ENCODE peak calls at places on chromosomes 7 and 10, in ten cellular contexts. S is heart right ventricle; F is A673; V is lung; D is psoas muscle; E is OCI-LY7; T is hepatocyte; U is spleen; G is CD8-positive, alpha-beta T cell; I is esophagus squamous epithelium. J is an unnamed sample.
A peak's percentile ranks its signal among the peaks of the same experiment; 100 is the strongest.

GRCh38 chr7:84384417-84384816 is 189.8 kb upstream of the SEMA3A start:
- DNase-seq in V (no peak), I (no peak), S (no peak), F (no peak), U (no peak), G (no peak), E (no peak), D (no peak), T (no peak), J (no peak)

GRCh38 chr7:134696261-134696660 is 49.6 kb downstream of the BPGM start:
- DNase-seq in U (no peak), G (no peak), D (no peak), S (no peak), T (no peak), V (no peak), I (no peak), E (no peak), F (no peak), J (no peak)

GRCh38 chr10:13206091-13206490 is 28.1 kb downstream of the UCMA start:
- DNase-seq in T (no peak), G (no peak), V (no peak), E (no peak), F (no peak), S (no peak), I (no peak), U (no peak), D (no peak), J (no peak)

GRCh38 chr10:117221156-117221711 is 19.7 kb upstream of the SLC18A2 start:
- DNase-seq in V (no peak), U (no peak), D (peak; percentile 20), I (no peak), F (no peak), E (no peak), S (no peak), T (peak; percentile 70), G (no peak), J (peak; percentile 6)

GRCh38 chr10:112953075-112953501 is 3.0 kb downstream of the TCF7L2 start:
- DNase-seq in D (peak; percentile 60), F (no peak), V (peak; percentile 41), U (peak; percentile 80), S (peak; percentile 45), I (no peak), T (peak; percentile 50), G (no peak), E (no peak), J (peak; percentile 53)

GRCh38 chr7:25922296-25922695 is 229.7 kb upstream of the NFE2L3 start:
- DNase-seq in V (no peak), F (peak; percentile 41), G (no peak), S (no peak), E (no peak), D (no peak), I (no peak), U (no peak), T (no peak), J (no peak)

GRCh38 chr10:72682626-72683025 is 9.3 kb upstream of the MCU start:
- DNase-seq in U (no peak), I (no peak), G (no peak), V (no peak), E (no peak), S (no peak), F (no peak), T (no peak), D (no peak), J (no peak)

GRCh38 chr7:54546081-54546985 is 4.2 kb downstream of the VSTM2A start:
- DNase-seq in F (peak; percentile 1), D (no peak), U (peak; percentile 47), S (no peak), V (no peak), G (no peak), I (no peak), T (peak; percentile 48), E (no peak), J (no peak)

GRCh38 chr10:93701903-93702277 is 502 bp downstream of the FRA10AC1 start:
- DNase-seq in F (no peak), V (no peak), E (no peak), U (no peak), I (no peak), G (no peak), S (no peak), D (no peak), T (peak; percentile 19), J (peak; percentile 40)

GRCh38 chr10:93386496-93387369 is 95.4 kb downstream of the MYOF start:
- DNase-seq in U (no peak), E (no peak), I (no peak), V (no peak), G (no peak), D (peak; percentile 52), F (no peak), T (no peak), S (no peak), J (no peak)

GRCh38 chr7:47807126-47807525 is 141.1 kb downstream of the PKD1L1 start:
- DNase-seq in E (no peak), V (no peak), S (no peak), U (no peak), D (no peak), F (no peak), T (no peak), I (no peak), G (no peak), J (no peak)

GRCh38 chr7:64313740-64314491 is at the start of gene ZNF736:
- DNase-seq in S (peak; percentile 85), G (peak; percentile 75), I (peak; percentile 48), V (peak; percentile 92), U (peak; percentile 94), F (peak; percentile 39), D (peak; percentile 94), T (no peak), E (peak; percentile 96), J (peak; percentile 46)

GRCh38 chr7:148669907-148670306 is 28.8 kb upstream of the CUL1 start:
- DNase-seq in E (no peak), F (no peak), G (no peak), S (no peak), D (no peak), U (no peak), T (no peak), I (no peak), V (no peak), J (no peak)

GRCh38 chr7:5139998-5140397 is 50.0 kb upstream of the WIPI2 start:
- DNase-seq in E (peak; percentile 57), U (no peak), G (no peak), D (no peak), F (peak; percentile 54), I (no peak), V (no peak), S (no peak), T (peak; percentile 21), J (peak; percentile 38)

GRCh38 chr10:60733189-60733815 is 45.0 kb upstream of the CDK1 start:
- DNase-seq in V (peak; percentile 61), U (peak; percentile 88), E (no peak), G (no peak), F (peak; percentile 56), I (no peak), S (peak; percentile 12), T (peak; percentile 85), D (peak; percentile 46), J (peak; percentile 55)

GRCh38 chr10:118698421-118698820 is 56.3 kb downstream of the CACUL1 start:
- DNase-seq in F (peak; percentile 88), G (peak; percentile 71), S (no peak), V (no peak), E (no peak), D (no peak), T (peak; percentile 35), U (peak; percentile 73), I (no peak), J (peak; percentile 82)

GRCh38 chr10:79442171-79443040 is 3.0 kb downstream of the ZCCHC24 start:
- DNase-seq in D (no peak), E (no peak), I (no peak), U (peak; percentile 72), V (no peak), T (no peak), G (no peak), F (no peak), S (no peak), J (no peak)

GRCh38 chr7:3995187-3995586 is 686.9 kb upstream of the FOXK1 start:
- DNase-seq in F (peak; percentile 15), S (no peak), U (no peak), D (no peak), V (no peak), I (no peak), E (peak; percentile 18), G (no peak), T (no peak), J (no peak)
- H3K4me1 ChIP-seq in F (no peaks in the 10 kb centered on the region), S (no peaks in the 10 kb centered on the region), U (no peaks in the 10 kb centered on the region), D (no peaks in the 10 kb centered on the region), V (no peaks in the 10 kb centered on the region), I (no peaks in the 10 kb centered on the region), E (no peaks in the 10 kb centered on the region), G (no peaks in the 10 kb centered on the region), T (no peaks in the 10 kb centered on the region), J (no peaks in the 10 kb centered on the region)

GRCh38 chr10:22620929-22621328 is 93.4 kb downstream of the PIP4K2A start:
- DNase-seq in D (no peak), E (no peak), S (no peak), T (no peak), U (no peak), V (no peak), G (no peak), I (no peak), F (no peak), J (no peak)
- H3K4me1 ChIP-seq in D (peaks cover 17% of the 10 kb centered on the region), E (peaks cover 29% of the 10 kb centered on the region), S (peaks cover 21% of the 10 kb centered on the region), T (peaks cover 30% of the 10 kb centered on the region), U (peaks cover 59% of the 10 kb centered on the region), V (peaks cover 15% of the 10 kb centered on the region), G (peaks cover 94% of the 10 kb centered on the region), I (peaks cover 11% of the 10 kb centered on the region), F (peaks cover 87% of the 10 kb centered on the region), J (peaks cover 59% of the 10 kb centered on the region)

DNA sequence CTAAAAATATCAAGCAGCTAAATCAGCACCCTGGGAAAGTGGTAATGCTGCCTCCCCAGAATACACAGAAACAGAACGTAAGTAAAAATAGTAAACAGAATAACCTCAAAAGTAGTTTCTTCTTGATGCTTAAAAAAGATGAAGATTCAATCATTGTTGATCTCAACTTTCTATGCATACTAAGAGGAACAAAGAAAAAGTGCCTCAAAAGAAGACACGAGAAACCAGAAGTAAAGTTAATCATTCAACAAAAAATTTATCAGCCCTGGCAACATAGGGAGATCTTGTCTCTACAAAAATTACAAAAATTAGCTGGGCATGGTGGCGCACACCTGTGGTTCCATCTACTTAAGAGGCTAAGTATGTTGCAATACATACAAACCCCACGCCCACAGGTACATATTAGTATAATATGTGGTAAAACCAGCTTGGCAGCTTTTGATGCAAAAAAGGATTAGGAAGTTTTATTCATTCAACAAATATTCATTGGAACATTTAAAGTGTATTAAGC is 153.7 kb downstream of the NRBF2 start:
- DNase-seq in U (no peak), S (no peak), D (no peak), V (no peak), G (no peak), I (no peak), F (no peak), T (no peak), E (no peak), J (no peak)
- H3K4me1 ChIP-seq in U (no peaks in the 10 kb centered on the region), S (no peaks in the 10 kb centered on the region), D (peaks cover 4% of the 10 kb centered on the region), V (no peaks in the 10 kb centered on the region), G (no peaks in the 10 kb centered on the region), I (no peaks in the 10 kb centered on the region), F (peaks cover 8% of the 10 kb centered on the region), T (no peaks in the 10 kb centered on the region), E (no peaks in the 10 kb centered on the region), J (no peaks in the 10 kb centered on the region)

DNA sequence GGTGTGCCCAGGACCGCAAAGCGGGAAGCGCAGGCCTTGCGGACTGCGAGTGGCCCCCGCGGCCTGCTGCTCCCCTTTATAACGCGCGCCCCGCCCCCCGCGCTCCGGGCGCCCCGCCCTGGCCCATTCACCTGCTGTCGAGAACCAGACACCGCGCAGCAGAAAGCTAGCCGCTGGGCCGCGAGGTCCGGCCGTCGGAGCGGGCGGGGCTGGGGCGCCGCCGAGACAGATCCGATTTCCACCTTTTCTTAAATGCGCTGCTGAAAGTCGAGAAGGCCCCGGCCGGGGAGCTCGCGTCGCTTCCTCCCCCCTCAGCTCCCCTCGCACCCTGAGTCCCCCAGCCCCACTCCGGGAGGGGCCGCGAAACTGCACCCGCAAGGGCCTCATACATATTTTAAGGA is 170.3 kb downstream of the NRF1 start:
- DNase-seq in D (no peak), G (no peak), T (no peak), S (no peak), E (no peak), V (no peak), U (peak; percentile 71), I (no peak), F (no peak), J (no peak)
- H3K4me1 ChIP-seq in D (peaks cover 26% of the 10 kb centered on the region), G (peaks cover 65% of the 10 kb centered on the region), T (peaks cover 36% of the 10 kb centered on the region), S (peaks cover 65% of the 10 kb centered on the region), E (peaks cover 24% of the 10 kb centered on the region), V (peaks cover 38% of the 10 kb centered on the region), U (peaks cover 58% of the 10 kb centered on the region), I (peaks cover 63% of the 10 kb centered on the region), F (peaks cover 27% of the 10 kb centered on the region), J (peaks cover 4% of the 10 kb centered on the region)

J was measured in cardiac muscle cell.